ENCODE peak calls at places on chromosomes 5 and 9, in six cellular contexts. I, R, Q, T, Y and F are unnamed samples. For H3K9me3, the result is how much of the 10 kb centered on the place peaks cover.

GRCh38 chr9:35912791-35913400 is 3.6 kb downstream of the SPAAR start:
- DNase-seq in I (no peak), R (no peak), Q (no peak), T (no peak), Y (no peak), F (no peak)

GRCh38 chr5:142618125-142618524 is 67.8 kb downstream of the FGF1 start:
- DNase-seq in I (no peak), R (peak), Q (peak), T (no peak), Y (no peak), F (peak)

GRCh38 chr5:54799645-54800044 is 185.7 kb downstream of the ESM1 start:
- DNase-seq in I (no peak), R (no peak), Q (no peak), T (no peak), Y (no peak), F (no peak)

GRCh38 chr9:89353989-89354388 is 35.7 kb downstream of the SECISBP2 start:
- DNase-seq in I (no peak), R (no peak), Q (no peak), T (no peak), Y (no peak), F (no peak)

GRCh38 chr9:131500939-131501541 is 1.7 kb upstream of the POMT1 start:
- DNase-seq in I (no peak), R (peak), Q (peak), T (no peak), Y (no peak), F (peak)

GRCh38 chr5:76162335-76162734 is 79.2 kb downstream of the SV2C start:
- DNase-seq in I (no peak), R (no peak), Q (no peak), T (no peak), Y (no peak), F (no peak)

GRCh38 chr9:95048225-95049087 is 269.1 kb downstream of the FANCC start:
- DNase-seq in I (peak), R (peak), Q (no peak), T (peak), Y (no peak), F (peak)

GRCh38 chr5:137347865-137348264 is 151.3 kb downstream of the SPOCK1 start:
- DNase-seq in I (no peak), R (no peak), Q (no peak), T (no peak), Y (no peak), F (no peak)

GRCh38 chr5:15757635-15758034 is 257.7 kb downstream of the FBXL7 start:
- DNase-seq in I (no peak), R (no peak), Q (no peak), T (no peak), Y (no peak), F (no peak)

GRCh38 chr9:14313378-14313940 is 482 bp downstream of the NFIB start:
- DNase-seq in I (no peak), R (peak), Q (peak), T (no peak), Y (no peak), F (no peak)

GRCh38 chr5:8176101-8176693 is 307.2 kb downstream of the MTRR start:
- DNase-seq in I (no peak), R (peak), Q (peak), T (no peak), Y (no peak), F (no peak)

GRCh38 chr9:32723801-32724200 is 59.5 kb upstream of the TMEM215 start:
- DNase-seq in I (no peak), R (no peak), Q (no peak), T (no peak), Y (no peak), F (no peak)

GRCh38 chr5:127322405-127322804 is 31.8 kb downstream of the MEGF10 start:
- DNase-seq in I (no peak), R (no peak), Q (no peak), T (no peak), Y (no peak), F (no peak)

GRCh38 chr5:176793343-176793699 is 17.0 kb upstream of the UNC5A start:
- DNase-seq in I (peak), R (no peak), Q (no peak), T (peak), Y (no peak), F (no peak)

GRCh38 chr9:14652729-14653377 is 40.4 kb downstream of the ZDHHC21 start:
- DNase-seq in I (peak), R (peak), Q (peak), T (peak), Y (no peak), F (no peak)

GRCh38 chr9:34384368-34385165 is 7.9 kb upstream of the MYORG start:
- DNase-seq in I (no peak), R (peak), Q (no peak), T (no peak), Y (no peak), F (no peak)

GRCh38 chr9:114799441-114799840 is 6.4 kb downstream of the TNFSF15 start:
- DNase-seq in I (peak), R (no peak), Q (no peak), T (peak), Y (no peak), F (no peak)

GRCh38 chr9:129313331-129313955 is 135.4 kb upstream of the IER5L start:
- DNase-seq in I (no peak), R (no peak), Q (no peak), T (no peak), Y (peak), F (no peak)

GRCh38 chr5:179154991-179155955 is 95.1 kb downstream of the ZNF354C start:
- DNase-seq in I (no peak), R (no peak), Q (no peak), T (peak), Y (peak), F (no peak)

GRCh38 chr5:56922922-56923321 is 13.5 kb downstream of the SETD9 start:
- DNase-seq in I (no peak), R (no peak), Q (no peak), T (no peak), Y (no peak), F (no peak)

GRCh38 chr5:135162661-135163265 is 128.7 kb upstream of the PITX1 start:
- DNase-seq in I (no peak), R (no peak), Q (peak), T (no peak), Y (no peak), F (no peak)

GRCh38 chr5:138280915-138281314 is 6.5 kb upstream of the GFRA3 start:
- DNase-seq in I (no peak), R (no peak), Q (no peak), T (no peak), Y (no peak), F (no peak)

GRCh38 chr5:38809388-38810359 is 36.1 kb upstream of the OSMR start:
- DNase-seq in I (peak), R (peak), Q (peak), T (peak), Y (peak), F (peak)

GRCh38 chr9:72577212-72577753 is 55.9 kb downstream of the TMC1 start:
- DNase-seq in I (no peak), R (peak), Q (peak), T (no peak), Y (no peak), F (peak)

GRCh38 chr5:61298580-61298979 is 33.5 kb upstream of the ZSWIM6 start:
- DNase-seq in I (no peak), R (no peak), Q (peak), T (no peak), Y (no peak), F (no peak)

GRCh38 chr9:114958021-114958846 is 27.8 kb upstream of the TNFSF8 start:
- DNase-seq in I (no peak), R (no peak), Q (no peak), T (no peak), Y (peak), F (no peak)

GRCh38 chr9:112408819-112409218 is 28.9 kb downstream of the HSDL2 start:
- DNase-seq in I (no peak), R (no peak), Q (no peak), T (no peak), Y (no peak), F (no peak)

GRCh38 chr5:16809816-16810502 is 126.1 kb downstream of the MYO10 start:
- DNase-seq in I (no peak), R (peak), Q (peak), T (no peak), Y (no peak), F (peak)

GRCh38 chr9:21559402-21560280 is 77.5 kb upstream of the IFNE start:
- DNase-seq in I (no peak), R (peak), Q (peak), T (peak), Y (peak), F (peak)

GRCh38 chr5:107043665-107044064 is 627.1 kb downstream of the EFNA5 start:
- DNase-seq in I (no peak), R (no peak), Q (no peak), T (no peak), Y (no peak), F (no peak)

GRCh38 chr5:33343661-33344327 is 97.0 kb upstream of the TARS1 start:
- DNase-seq in I (no peak), R (peak), Q (peak), T (no peak), Y (no peak), F (no peak)

GRCh38 chr5:132487095-132487428 is 3.5 kb downstream of the IRF1 start:
- DNase-seq in I (no peak), R (no peak), Q (no peak), T (no peak), Y (peak), F (no peak)

GRCh38 chr9:297104-297794 is 82.6 kb downstream of the DOCK8 start:
- DNase-seq in I (peak), R (no peak), Q (no peak), T (no peak), Y (no peak), F (peak)

GRCh38 chr5:40223884-40224402 is 455.8 kb upstream of the PTGER4 start:
- DNase-seq in I (no peak), R (peak), Q (peak), T (no peak), Y (no peak), F (peak)

GRCh38 chr9:33234511-33235467 is 5.2 kb upstream of the SPINK4 start:
- DNase-seq in I (no peak), R (peak), Q (peak), T (no peak), Y (no peak), F (no peak)

GRCh38 chr9:33297455-33297854 is 7.1 kb downstream of the NFX1 start:
- DNase-seq in I (peak), R (no peak), Q (no peak), T (no peak), Y (peak), F (no peak)

GRCh38 chr9:23160491-23160890 is 665.5 kb downstream of the ELAVL2 start:
- DNase-seq in I (no peak), R (no peak), Q (no peak), T (no peak), Y (no peak), F (no peak)

GRCh38 chr9:23160952-23161469 is 665.0 kb downstream of the ELAVL2 start:
- DNase-seq in I (no peak), R (no peak), Q (no peak), T (no peak), Y (no peak), F (no peak)

DNA sequence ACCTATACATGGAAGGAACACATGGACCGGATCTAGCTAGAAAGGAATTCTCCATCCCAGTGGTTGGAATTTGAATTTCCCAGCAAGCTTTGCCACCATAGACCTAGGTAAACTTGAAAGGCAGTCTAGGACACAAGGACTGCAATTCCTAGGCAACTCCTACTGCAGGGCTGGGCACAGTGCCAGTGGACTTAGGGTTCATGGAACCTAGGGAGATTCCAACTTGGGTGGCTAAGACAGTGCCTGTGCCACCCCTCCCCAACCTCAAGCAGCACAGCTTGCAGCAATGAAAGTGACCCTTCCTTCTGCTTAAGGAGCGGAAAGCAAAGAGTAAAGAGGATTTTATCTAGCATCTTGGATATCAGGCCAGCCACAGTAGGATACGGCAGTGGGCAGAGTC is 663.3 kb downstream of the ELAVL2 start:
- DNase-seq in I (no peak), R (no peak), Q (no peak), T (no peak), Y (no peak), F (no peak)
- H3K4me3 ChIP-seq in I (no peak), R (no peak), Q (no peak), T (no peak), Y (no peak), F (no peak)

GRCh38 chr5:91133183-91133582 is 249.9 kb downstream of the ARRDC3 start:
- DNase-seq in I (no peak), R (no peak), Q (no peak), T (no peak), Y (no peak), F (no peak)
- H3K9me3 ChIP-seq in I (under half), R (under half), Q (under half), T (under half), Y (under half), F (under half)

DNA sequence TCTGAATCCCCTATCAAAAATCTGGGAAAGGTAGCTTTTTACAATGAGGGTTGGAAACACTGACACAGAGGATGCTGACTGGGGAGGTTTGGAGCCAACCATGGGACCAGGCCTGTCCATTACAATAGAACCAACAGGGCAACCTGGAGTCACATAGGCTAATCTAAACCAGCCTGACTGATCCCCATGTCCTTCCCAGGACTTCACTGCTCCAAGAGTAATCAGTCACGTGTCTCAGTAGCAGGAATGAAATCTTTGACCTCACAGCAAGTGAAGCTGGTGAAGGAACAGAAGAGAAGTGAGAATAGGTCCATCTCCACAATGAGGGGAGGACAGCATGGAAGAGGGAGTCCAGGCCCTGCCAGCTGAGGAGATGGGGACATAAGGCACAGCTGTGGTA is 16.0 kb upstream of the GLRX start:
- DNase-seq in I (peak), R (no peak), Q (no peak), T (no peak), Y (no peak), F (no peak)
- H3K4me3 ChIP-seq in I (no peak), R (no peak), Q (no peak), T (no peak), Y (no peak), F (no peak)

GRCh38 chr5:141360685-141361084 is 891 bp downstream of the PCDHGB2 start:
- DNase-seq in I (no peak), R (no peak), Q (no peak), T (no peak), Y (no peak), F (no peak)
- H3K9me3 ChIP-seq in I (under half), R (half or more), Q (half or more), T (under half), Y (half or more), F (under half)

GRCh38 chr5:171978016-171978415 is 28.4 kb downstream of the FBXW11 start:
- DNase-seq in I (no peak), R (no peak), Q (no peak), T (no peak), Y (no peak), F (no peak)
- H3K4me3 ChIP-seq in I (no peak), R (no peak), Q (no peak), T (no peak), Y (no peak), F (no peak)

GRCh38 chr5:3237276-3237868 is 358.3 kb upstream of the IRX1 start:
- DNase-seq in I (no peak), R (no peak), Q (no peak), T (no peak), Y (no peak), F (no peak)

GRCh38 chr5:3230254-3230653 is 365.4 kb upstream of the IRX1 start:
- DNase-seq in I (no peak), R (no peak), Q (no peak), T (no peak), Y (no peak), F (no peak)

GRCh38 chr5:3230941-3231340 is 364.7 kb upstream of the IRX1 start:
- DNase-seq in I (no peak), R (no peak), Q (no peak), T (no peak), Y (no peak), F (no peak)

GRCh38 chr5:3234566-3234965 is 361.1 kb upstream of the IRX1 start:
- DNase-seq in I (no peak), R (no peak), Q (no peak), T (no peak), Y (no peak), F (no peak)
- H3K9me3 ChIP-seq in I (under half), R (under half), Q (under half), T (under half), Y (under half), F (under half)

DNA sequence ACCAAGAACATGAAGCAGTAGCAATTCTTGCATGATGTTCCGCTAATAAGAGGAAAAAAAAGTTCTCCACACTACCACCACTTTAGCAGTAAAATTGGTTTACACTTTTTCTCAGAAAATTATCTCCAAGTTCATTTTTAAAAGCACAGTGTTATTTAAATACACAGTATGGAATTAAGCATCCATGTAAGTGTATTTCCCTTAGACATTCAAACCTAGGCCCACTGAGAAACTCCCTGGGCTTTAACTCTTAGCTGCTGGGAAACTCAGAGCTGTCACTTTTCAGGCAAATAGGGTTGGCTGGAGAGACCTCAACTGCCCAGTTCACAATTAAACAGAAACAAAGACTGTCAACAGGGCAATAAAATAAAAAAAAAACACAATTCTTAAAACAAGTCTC is 2.7 kb downstream of the GNAQ start:
- DNase-seq in I (no peak), R (no peak), Q (no peak), T (no peak), Y (no peak), F (no peak)
- H3K4me3 ChIP-seq in I (no peak), R (peak), Q (no peak), T (peak), Y (peak), F (peak)

GRCh38 chr9:101409079-101409477 is 10.4 kb downstream of the ZNF189 start:
- DNase-seq in I (no peak), R (peak), Q (peak), T (no peak), Y (no peak), F (no peak)
- H3K9me3 ChIP-seq in I (half or more), R (half or more), Q (half or more), T (half or more), Y (half or more), F (half or more)

DNA sequence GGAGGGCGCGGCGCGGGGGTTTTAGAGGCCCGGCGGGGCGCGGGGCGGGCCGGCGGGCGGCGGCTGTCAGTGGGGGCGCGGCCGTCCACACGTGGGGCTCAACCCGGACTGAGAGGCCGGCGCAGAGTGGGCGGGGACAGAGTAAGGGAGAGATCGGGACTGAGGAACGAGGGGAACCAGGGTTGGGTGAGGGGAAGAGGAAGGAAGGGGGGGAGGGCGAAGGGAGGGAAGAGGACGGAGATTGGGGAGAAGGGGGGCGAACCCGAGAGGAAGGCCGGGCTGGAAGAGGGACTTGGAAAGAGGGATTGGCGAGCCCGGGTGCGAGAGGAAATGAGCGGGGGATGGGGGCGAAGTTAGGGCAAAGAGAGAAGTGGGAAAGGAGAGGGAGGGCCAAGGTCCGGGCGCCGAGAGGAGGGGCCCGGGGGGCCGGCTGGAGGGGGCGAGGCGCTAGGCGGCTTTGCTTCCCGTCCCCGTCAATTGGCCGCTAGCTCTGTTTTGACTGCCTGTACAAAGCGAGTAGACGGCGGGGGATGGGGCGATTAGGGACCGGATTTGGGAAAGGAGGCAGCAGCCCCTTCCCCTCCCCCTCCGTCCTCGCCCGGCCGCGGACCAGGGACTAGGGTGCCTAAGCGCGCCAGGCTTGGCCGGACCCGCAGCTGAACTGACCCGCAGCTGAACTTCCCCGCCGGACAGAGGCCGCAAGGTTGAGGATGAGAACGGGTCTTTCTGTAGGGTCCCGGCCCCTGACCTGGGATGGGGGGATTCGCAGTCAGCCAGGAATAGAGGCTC is 398 bp upstream of the FBN2 start:
- DNase-seq in I (no peak), R (peak), Q (peak), T (peak), Y (peak), F (peak)
- H3K4me3 ChIP-seq in I (no peak), R (peak), Q (peak), T (peak), Y (peak), F (peak)

GRCh38 chr9:137953683-137954438 is 76.3 kb downstream of the CACNA1B start:
- DNase-seq in I (no peak), R (no peak), Q (no peak), T (peak), Y (no peak), F (no peak)
- H3K9me3 ChIP-seq in I (under half), R (under half), Q (half or more), T (under half), Y (under half), F (under half)